ENCODE peak calls at places on chromosomes 11 and 22, in five cellular contexts. J, C, M, S and W are unnamed samples.

GRCh38 chr11:13216019-13217006 is 61.3 kb upstream of the BMAL1 start:
- DNase-seq in C (no peak), J (no peak), M (no peak), S (no peak), W (no peak)

GRCh38 chr11:72321381-72321996 is 77.5 kb upstream of the PHOX2A start:
- DNase-seq in C (no peak), J (no peak), S (no peak), M (no peak), W (no peak)

GRCh38 chr11:27673979-27674663 is 26.1 kb downstream of the BDNF start:
- DNase-seq in S (no peak), C (no peak), J (no peak), M (no peak), W (no peak)

GRCh38 chr11:70367071-70367470 is 31.3 kb upstream of the CTTN start:
- DNase-seq in J (no peak), C (no peak), M (no peak), S (no peak), W (no peak)

GRCh38 chr11:59899532-59899931 is 20.9 kb downstream of the OOSP3 start:
- DNase-seq in C (no peak), M (no peak), S (no peak), J (no peak), W (no peak)

GRCh38 chr11:41456288-41456687 is 3.2 kb downstream of the LRRC4C start:
- DNase-seq in J (no peak), S (no peak), C (no peak), M (no peak), W (no peak)

GRCh38 chr11:69480547-69481392 is 693 bp upstream of the LINC01488 start:
- DNase-seq in J (no peak), C (no peak), M (no peak), S (peak), W (no peak)

GRCh38 chr11:96035031-96035743 is 111.3 kb upstream of the MTMR2 start:
- DNase-seq in C (no peak), J (no peak), S (no peak), M (no peak), W (no peak)

GRCh38 chr11:92697461-92698314 is 271.8 kb upstream of the MTNR1B start:
- DNase-seq in J (no peak), M (no peak), C (no peak), S (no peak), W (no peak)

GRCh38 chr11:23021287-23021863 is 161.1 kb upstream of the CCDC179 start:
- DNase-seq in J (no peak), C (no peak), M (no peak), S (peak), W (peak)

GRCh38 chr22:20885557-20886323 is 26.9 kb downstream of the SNAP29 start:
- DNase-seq in J (no peak), M (no peak), S (peak), C (peak), W (peak)

GRCh38 chr11:121767433-121767832 is 314.7 kb upstream of the SORL1-AS1 start:
- DNase-seq in C (no peak), J (no peak), S (no peak), M (no peak), W (no peak)

GRCh38 chr22:39545310-39546063 is 12.9 kb upstream of the RPS19BP1 start:
- DNase-seq in M (peak), C (no peak), S (peak), J (no peak), W (no peak)

GRCh38 chr22:20787223-20787622 is 13.3 kb downstream of the SERPIND1 start:
- DNase-seq in J (no peak), M (no peak), C (no peak), S (no peak), W (no peak)

GRCh38 chr11:2666828-2667570 is 32.8 kb downstream of the KCNQ1OT1 start:
- DNase-seq in M (no peak), C (peak), J (no peak), S (no peak), W (no peak)

GRCh38 chr22:44520695-44521094 is 22.7 kb upstream of the RTL6 start:
- DNase-seq in J (no peak), C (peak), M (no peak), S (no peak), W (no peak)

GRCh38 chr22:27531782-27532530 is 269.6 kb downstream of the MN1 start:
- DNase-seq in C (no peak), S (no peak), J (no peak), M (no peak), W (no peak)

GRCh38 chr11:125165111-125165663 is 636 bp downstream of the PKNOX2 start:
- DNase-seq in M (no peak), J (no peak), C (no peak), S (no peak), W (peak)

GRCh38 chr11:80970016-80970516 is 1529.2 kb upstream of the TENM4 start:
- DNase-seq in J (no peak), M (no peak), C (no peak), S (no peak), W (no peak)

GRCh38 chr11:62295504-62295903 is 3.4 kb downstream of the SCGB1D4 start:
- DNase-seq in S (peak), C (no peak), J (no peak), M (no peak), W (no peak)

GRCh38 chr22:24512043-24512442 is 16.9 kb downstream of the UPB1 start:
- DNase-seq in C (no peak), M (no peak), J (no peak), S (no peak), W (no peak)

GRCh38 chr22:39080052-39080762 is 3.1 kb downstream of the APOBEC3G start:
- DNase-seq in C (no peak), M (no peak), J (no peak), S (no peak), W (no peak)